ENCODE peak calls at places on chromosomes 5 and 9, in seven cellular contexts. C, W, A, H, T, G and V are unnamed samples.

GRCh38 chr5:112355058-112355685 is 63.9 kb downstream of the EPB41L4A start:
- DNase-seq in C (no peak), W (no peak), G (no peak), T (no peak), H (no peak), A (no peak), V (no peak)

GRCh38 chr9:134223601-134224122 is 59.3 kb upstream of the RNU6ATAC start:
- DNase-seq in W (no peak), T (no peak), H (no peak), C (no peak), A (no peak), G (no peak), V (no peak)

GRCh38 chr5:170252710-170253350 is 20.0 kb downstream of the C5orf58 start:
- DNase-seq in W (no peak), A (no peak), H (no peak), T (no peak), C (no peak), G (no peak), V (no peak)

GRCh38 chr5:142960309-142960696 is 190.1 kb downstream of the ARHGAP26 start:
- DNase-seq in G (no peak), T (no peak), W (peak; percentile 85), A (no peak), C (no peak), H (peak; percentile 87), V (no peak)

GRCh38 chr5:22852807-22853670 is at the start of gene CDH12:
- DNase-seq in G (peak; percentile 51), W (no peak), C (no peak), T (no peak), H (no peak), A (no peak), V (no peak)

GRCh38 chr5:1214163-1214935 is 10.8 kb upstream of the SLC6A18 start:
- DNase-seq in C (no peak), T (no peak), W (no peak), H (no peak), A (no peak), G (peak; percentile 6), V (no peak)

GRCh38 chr9:89548210-89548609 is 50.3 kb upstream of the SEMA4D start:
- DNase-seq in W (no peak), G (no peak), A (no peak), T (no peak), C (no peak), H (no peak), V (no peak)

GRCh38 chr5:15902050-15902449 is 277.5 kb downstream of the MARCHF11 start:
- DNase-seq in H (no peak), A (no peak), G (no peak), W (no peak), T (no peak), C (no peak), V (no peak)

GRCh38 chr5:181120311-181120710 is 10.7 kb downstream of the OR2V1 start:
- DNase-seq in G (no peak), W (no peak), A (no peak), H (peak; percentile 54), C (no peak), T (no peak), V (no peak)

GRCh38 chr5:531101-531748 is 7.0 kb upstream of the SLC9A3 start:
- DNase-seq in W (no peak), T (no peak), C (no peak), A (no peak), H (no peak), G (no peak), V (no peak)

GRCh38 chr9:69877852-69878507 is 57.4 kb downstream of the CFAP95 start:
- DNase-seq in G (no peak), W (peak; percentile 50), T (no peak), A (peak; percentile 2), H (peak; percentile 67), C (no peak), V (no peak)

GRCh38 chr5:11335881-11336760 is 568.1 kb downstream of the CTNND2 start:
- DNase-seq in T (no peak), G (no peak), W (no peak), H (no peak), A (no peak), C (no peak), V (no peak)

GRCh38 chr9:96884443-96884842 is 30.1 kb upstream of the ZNF782 start:
- DNase-seq in T (no peak), A (no peak), W (peak; percentile 45), C (no peak), G (no peak), H (peak; percentile 84), V (no peak)

GRCh38 chr5:103561670-103562069 is 919 bp downstream of the NUDT12 start:
- DNase-seq in A (no peak), H (no peak), W (no peak), T (no peak), C (no peak), G (no peak), V (no peak)

GRCh38 chr5:142924135-142924883 is 154.1 kb downstream of the ARHGAP26 start:
- DNase-seq in A (no peak), W (peak; percentile 60), T (no peak), C (no peak), H (peak; percentile 49), G (no peak), V (no peak)

GRCh38 chr5:3029396-3029795 is 277.9 kb upstream of the IRX2 start:
- DNase-seq in A (no peak), W (no peak), H (no peak), T (no peak), G (no peak), C (no peak), V (no peak)